ENCODE peak calls at places on chromosomes 6 and 20, in seven cellular contexts. One of them, this sample, is unnamed.

GRCh38 chr6:6631053-6631452 is 42.5 kb downstream of the LY86 start:
- DNase-seq in colonic mucosa: no peak
- DNase-seq in stromal cell of bone marrow: no peak
- DNase-seq in psoas muscle: no peak
- DNase-seq in SW 1271: no peak
- DNase-seq in activated T-helper 1 cell treated with anti-CD3 and anti-CD28 coated beads, Interleukin-2, amount 50 U/mL, for 16 hours: no peak
- DNase-seq in NCI-H345: no peak
- DNase-seq in this sample: no peak

GRCh38 chr6:17894191-17894590 is 93.2 kb downstream of the KIF13A start:
- DNase-seq in colonic mucosa: no peak
- DNase-seq in stromal cell of bone marrow: no peak
- DNase-seq in psoas muscle: no peak
- DNase-seq in SW 1271: no peak
- DNase-seq in activated T-helper 1 cell treated with anti-CD3 and anti-CD28 coated beads, Interleukin-2, amount 50 U/mL, for 16 hours: no peak
- DNase-seq in NCI-H345: no peak
- DNase-seq in this sample: no peak

GRCh38 chr20:16476032-16476431 is 97.2 kb downstream of the KIF16B start:
- DNase-seq in colonic mucosa: no peak
- DNase-seq in stromal cell of bone marrow: peak; percentile 26
- DNase-seq in psoas muscle: no peak
- DNase-seq in SW 1271: peak; percentile 71
- DNase-seq in activated T-helper 1 cell treated with anti-CD3 and anti-CD28 coated beads, Interleukin-2, amount 50 U/mL, for 16 hours: no peak
- DNase-seq in NCI-H345: peak; percentile 40
- DNase-seq in this sample: no peak

GRCh38 chr6:22399693-22400092 is 102.9 kb upstream of the PRL start:
- DNase-seq in colonic mucosa: no peak
- DNase-seq in stromal cell of bone marrow: peak; percentile 8
- DNase-seq in psoas muscle: no peak
- DNase-seq in SW 1271: no peak
- DNase-seq in activated T-helper 1 cell treated with anti-CD3 and anti-CD28 coated beads, Interleukin-2, amount 50 U/mL, for 16 hours: no peak
- DNase-seq in NCI-H345: no peak
- DNase-seq in this sample: no peak

GRCh38 chr6:148761532-148761951 is 14.7 kb downstream of the UST start:
- DNase-seq in colonic mucosa: no peak
- DNase-seq in stromal cell of bone marrow: no peak
- DNase-seq in psoas muscle: peak; percentile 19
- DNase-seq in SW 1271: no peak
- DNase-seq in activated T-helper 1 cell treated with anti-CD3 and anti-CD28 coated beads, Interleukin-2, amount 50 U/mL, for 16 hours: no peak
- DNase-seq in NCI-H345: no peak
- DNase-seq in this sample: peak; percentile 11

GRCh38 chr6:158160932-158161539 is 7.0 kb downstream of the SERAC1 start:
- DNase-seq in colonic mucosa: no peak
- DNase-seq in stromal cell of bone marrow: no peak
- DNase-seq in psoas muscle: no peak
- DNase-seq in SW 1271: no peak
- DNase-seq in activated T-helper 1 cell treated with anti-CD3 and anti-CD28 coated beads, Interleukin-2, amount 50 U/mL, for 16 hours: no peak
- DNase-seq in NCI-H345: no peak
- DNase-seq in this sample: no peak

GRCh38 chr6:43334466-43335095 is 26.0 kb upstream of the CRIP3 start:
- DNase-seq in colonic mucosa: peak; percentile 32
- DNase-seq in stromal cell of bone marrow: peak; percentile 46
- DNase-seq in psoas muscle: no peak
- DNase-seq in SW 1271: peak; percentile 77
- DNase-seq in activated T-helper 1 cell treated with anti-CD3 and anti-CD28 coated beads, Interleukin-2, amount 50 U/mL, for 16 hours: no peak
- DNase-seq in NCI-H345: no peak
- DNase-seq in this sample: peak; percentile 2

GRCh38 chr6:14948586-14949245 is 297.2 kb upstream of the JARID2 start:
- DNase-seq in colonic mucosa: no peak
- DNase-seq in stromal cell of bone marrow: no peak
- DNase-seq in psoas muscle: no peak
- DNase-seq in SW 1271: no peak
- DNase-seq in activated T-helper 1 cell treated with anti-CD3 and anti-CD28 coated beads, Interleukin-2, amount 50 U/mL, for 16 hours: no peak
- DNase-seq in NCI-H345: no peak
- DNase-seq in this sample: no peak

GRCh38 chr6:81023007-81023582 is 729.4 kb downstream of the TENT5A start:
- DNase-seq in colonic mucosa: no peak
- DNase-seq in stromal cell of bone marrow: no peak
- DNase-seq in psoas muscle: no peak
- DNase-seq in SW 1271: peak; percentile 3
- DNase-seq in activated T-helper 1 cell treated with anti-CD3 and anti-CD28 coated beads, Interleukin-2, amount 50 U/mL, for 16 hours: no peak
- DNase-seq in NCI-H345: no peak
- DNase-seq in this sample: no peak

GRCh38 chr6:157832250-157832967 is 9.4 kb downstream of the SNX9 start:
- DNase-seq in colonic mucosa: no peak
- DNase-seq in stromal cell of bone marrow: no peak
- DNase-seq in psoas muscle: no peak
- DNase-seq in SW 1271: no peak
- DNase-seq in activated T-helper 1 cell treated with anti-CD3 and anti-CD28 coated beads, Interleukin-2, amount 50 U/mL, for 16 hours: no peak
- DNase-seq in NCI-H345: no peak
- DNase-seq in this sample: no peak

GRCh38 chr6:4687989-4688947 is 87.9 kb upstream of the CDYL start:
- DNase-seq in colonic mucosa: no peak
- DNase-seq in stromal cell of bone marrow: peak; percentile 73
- DNase-seq in psoas muscle: peak; percentile 20
- DNase-seq in SW 1271: peak; percentile 89
- DNase-seq in activated T-helper 1 cell treated with anti-CD3 and anti-CD28 coated beads, Interleukin-2, amount 50 U/mL, for 16 hours: no peak
- DNase-seq in NCI-H345: no peak
- DNase-seq in this sample: no peak

GRCh38 chr6:166463363-166464067 is 80.8 kb upstream of the MPC1 start:
- DNase-seq in colonic mucosa: no peak
- DNase-seq in stromal cell of bone marrow: no peak
- DNase-seq in psoas muscle: no peak
- DNase-seq in SW 1271: no peak
- DNase-seq in activated T-helper 1 cell treated with anti-CD3 and anti-CD28 coated beads, Interleukin-2, amount 50 U/mL, for 16 hours: no peak
- DNase-seq in NCI-H345: no peak
- DNase-seq in this sample: peak; percentile 49

GRCh38 chr6:133309579-133309978 is 68.4 kb downstream of the EYA4 start:
- DNase-seq in colonic mucosa: no peak
- DNase-seq in stromal cell of bone marrow: peak; percentile 33
- DNase-seq in psoas muscle: no peak
- DNase-seq in SW 1271: no peak
- DNase-seq in activated T-helper 1 cell treated with anti-CD3 and anti-CD28 coated beads, Interleukin-2, amount 50 U/mL, for 16 hours: no peak
- DNase-seq in NCI-H345: no peak
- DNase-seq in this sample: no peak

GRCh38 chr6:34315780-34316179 is 67.0 kb upstream of the SMIM29 start:
- DNase-seq in colonic mucosa: no peak
- DNase-seq in stromal cell of bone marrow: no peak
- DNase-seq in psoas muscle: no peak
- DNase-seq in SW 1271: no peak
- DNase-seq in activated T-helper 1 cell treated with anti-CD3 and anti-CD28 coated beads, Interleukin-2, amount 50 U/mL, for 16 hours: no peak
- DNase-seq in NCI-H345: no peak
- DNase-seq in this sample: peak; percentile 65

GRCh38 chr20:44056010-44056698 is 130.8 kb downstream of the JPH2 start:
- DNase-seq in colonic mucosa: no peak
- DNase-seq in stromal cell of bone marrow: no peak
- DNase-seq in psoas muscle: no peak
- DNase-seq in SW 1271: peak; percentile 31
- DNase-seq in activated T-helper 1 cell treated with anti-CD3 and anti-CD28 coated beads, Interleukin-2, amount 50 U/mL, for 16 hours: no peak
- DNase-seq in NCI-H345: no peak
- DNase-seq in this sample: peak; percentile 5

GRCh38 chr6:47248446-47248845 is 61.3 kb downstream of the TNFRSF21 start:
- DNase-seq in colonic mucosa: no peak
- DNase-seq in stromal cell of bone marrow: no peak
- DNase-seq in psoas muscle: no peak
- DNase-seq in SW 1271: no peak
- DNase-seq in activated T-helper 1 cell treated with anti-CD3 and anti-CD28 coated beads, Interleukin-2, amount 50 U/mL, for 16 hours: no peak
- DNase-seq in NCI-H345: no peak
- DNase-seq in this sample: no peak

GRCh38 chr20:50980071-50980681 is 21.6 kb downstream of the MOCS3 start:
- DNase-seq in colonic mucosa: no peak
- DNase-seq in stromal cell of bone marrow: peak; percentile 99
- DNase-seq in psoas muscle: no peak
- DNase-seq in SW 1271: peak; percentile 90
- DNase-seq in activated T-helper 1 cell treated with anti-CD3 and anti-CD28 coated beads, Interleukin-2, amount 50 U/mL, for 16 hours: no peak
- DNase-seq in NCI-H345: no peak
- DNase-seq in this sample: no peak

GRCh38 chr6:154937306-154938244 is 57.5 kb upstream of the TIAM2 start:
- DNase-seq in colonic mucosa: no peak
- DNase-seq in stromal cell of bone marrow: peak; percentile 29
- DNase-seq in psoas muscle: no peak
- DNase-seq in SW 1271: no peak
- DNase-seq in activated T-helper 1 cell treated with anti-CD3 and anti-CD28 coated beads, Interleukin-2, amount 50 U/mL, for 16 hours: no peak
- DNase-seq in NCI-H345: no peak
- DNase-seq in this sample: no peak

GRCh38 chr6:72798196-72798595 is 176.3 kb downstream of the KCNQ5 start:
- DNase-seq in colonic mucosa: no peak
- DNase-seq in stromal cell of bone marrow: peak; percentile 40
- DNase-seq in psoas muscle: no peak
- DNase-seq in SW 1271: no peak
- DNase-seq in activated T-helper 1 cell treated with anti-CD3 and anti-CD28 coated beads, Interleukin-2, amount 50 U/mL, for 16 hours: no peak
- DNase-seq in NCI-H345: no peak
- DNase-seq in this sample: no peak

GRCh38 chr6:149012040-149012545 is 265.3 kb downstream of the UST start:
- DNase-seq in colonic mucosa: no peak
- DNase-seq in stromal cell of bone marrow: peak; percentile 99
- DNase-seq in psoas muscle: no peak
- DNase-seq in SW 1271: peak; percentile 59
- DNase-seq in activated T-helper 1 cell treated with anti-CD3 and anti-CD28 coated beads, Interleukin-2, amount 50 U/mL, for 16 hours: no peak
- DNase-seq in NCI-H345: no peak
- DNase-seq in this sample: no peak

GRCh38 chr6:28597217-28597835 is 71.6 kb downstream of the GPX5 start:
- DNase-seq in colonic mucosa: no peak
- DNase-seq in stromal cell of bone marrow: no peak
- DNase-seq in psoas muscle: no peak
- DNase-seq in SW 1271: peak; percentile 71
- DNase-seq in activated T-helper 1 cell treated with anti-CD3 and anti-CD28 coated beads, Interleukin-2, amount 50 U/mL, for 16 hours: no peak
- DNase-seq in NCI-H345: no peak
- DNase-seq in this sample: peak; percentile 3

GRCh38 chr6:129946439-129947140 is 71.8 kb upstream of the L3MBTL3 start:
- DNase-seq in colonic mucosa: no peak
- DNase-seq in stromal cell of bone marrow: no peak
- DNase-seq in psoas muscle: no peak
- DNase-seq in SW 1271: no peak
- DNase-seq in activated T-helper 1 cell treated with anti-CD3 and anti-CD28 coated beads, Interleukin-2, amount 50 U/mL, for 16 hours: no peak
- DNase-seq in NCI-H345: no peak
- DNase-seq in this sample: no peak

GRCh38 chr6:158262082-158262481 is 50.2 kb upstream of the TULP4 start:
- DNase-seq in colonic mucosa: no peak
- DNase-seq in stromal cell of bone marrow: no peak
- DNase-seq in psoas muscle: no peak
- DNase-seq in SW 1271: no peak
- DNase-seq in activated T-helper 1 cell treated with anti-CD3 and anti-CD28 coated beads, Interleukin-2, amount 50 U/mL, for 16 hours: no peak
- DNase-seq in NCI-H345: no peak
- DNase-seq in this sample: no peak

GRCh38 chr6:27687154-27688013 is 214.5 kb upstream of the ZNF184 start:
- DNase-seq in colonic mucosa: peak; percentile 86
- DNase-seq in stromal cell of bone marrow: no peak
- DNase-seq in psoas muscle: peak; percentile 43
- DNase-seq in SW 1271: peak; percentile 91
- DNase-seq in activated T-helper 1 cell treated with anti-CD3 and anti-CD28 coated beads, Interleukin-2, amount 50 U/mL, for 16 hours: peak; percentile 41
- DNase-seq in NCI-H345: peak; percentile 92
- DNase-seq in this sample: peak; percentile 69